ENCODE peak calls at places on chromosomes 1 and 21, in ten cellular contexts. U is kidney epithelial cell, N is heart left ventricle, X is AG04450, G is pancreas, C is esophagus squamous epithelium, Q is tibial artery, Y is tibial nerve, W is dorsolateral prefrontal cortex, F is breast epithelium. A is an unnamed sample.

GRCh38 chr1:162988869-162989268 is 80.3 kb upstream of the RGS4 start:
- DNase-seq in W (no peak), U (no peak), N (no peak), Y (no peak), G (no peak), F (no peak), X (no peak), C (no peak), Q (no peak), A (no peak)

GRCh38 chr1:31423418-31423947 is 10.5 kb downstream of the SERINC2 start:
- DNase-seq in F (no peak), X (no peak), N (no peak), Q (no peak), W (no peak), Y (no peak), C (no peak), U (no peak), G (no peak), A (no peak)

GRCh38 chr21:16865612-16866011 is 647.2 kb upstream of the CXADR start:
- DNase-seq in G (no peak), Q (no peak), Y (no peak), N (no peak), W (no peak), C (no peak), X (no peak), F (no peak), U (no peak), A (peak)

GRCh38 chr1:75616436-75617433 is 5.8 kb upstream of the SLC44A5 start:
- DNase-seq in Q (no peak), N (no peak), U (no peak), G (no peak), C (no peak), Y (no peak), X (no peak), W (no peak), F (no peak), A (peak)

GRCh38 chr1:38932496-38933014 is 9.1 kb downstream of the RHBDL2 start:
- DNase-seq in F (no peak), Y (no peak), U (no peak), Q (no peak), C (no peak), N (no peak), W (no peak), G (no peak), X (no peak), A (no peak)

GRCh38 chr1:73176902-73177301 is 894.6 kb upstream of the NEGR1 start:
- DNase-seq in G (no peak), X (no peak), N (no peak), F (no peak), Y (no peak), U (no peak), W (no peak), Q (no peak), C (no peak), A (no peak)

GRCh38 chr1:118504231-118504644 is 319.2 kb upstream of the SPAG17 start:
- DNase-seq in X (no peak), Q (no peak), G (no peak), Y (no peak), C (no peak), F (no peak), W (no peak), N (no peak), U (no peak), A (no peak)

GRCh38 chr1:29062157-29062942 is 61.4 kb downstream of the TMEM200B start:
- DNase-seq in Q (no peak), C (no peak), W (no peak), F (no peak), X (no peak), Y (no peak), N (no peak), U (no peak), G (no peak), A (no peak)

GRCh38 chr1:226048886-226049285 is 13.6 kb upstream of the H3-3A start:
- DNase-seq in U (no peak), G (no peak), Y (no peak), Q (no peak), N (no peak), W (no peak), X (no peak), F (no peak), C (no peak), A (no peak)

GRCh38 chr1:54859687-54860391 is 27.2 kb downstream of the DHCR24 start:
- DNase-seq in F (no peak), U (no peak), G (no peak), N (no peak), W (no peak), X (no peak), Y (no peak), Q (peak), C (no peak), A (peak)

GRCh38 chr1:170218261-170218660 is 72.5 kb downstream of the NTMT2 start:
- DNase-seq in W (no peak), G (no peak), Y (no peak), U (no peak), N (no peak), X (no peak), Q (no peak), F (no peak), C (no peak), A (peak)

GRCh38 chr1:219312967-219313366 is 139.3 kb downstream of the LYPLAL1 start:
- DNase-seq in U (peak), F (no peak), W (no peak), X (no peak), C (no peak), N (no peak), Q (no peak), Y (no peak), G (no peak), A (peak)

GRCh38 chr1:156894711-156895407 is 1.3 kb downstream of the PEAR1 start:
- DNase-seq in X (no peak), Q (peak), W (no peak), Y (peak), G (no peak), C (no peak), N (peak), F (no peak), U (no peak), A (peak)

GRCh38 chr1:207828485-207829158 is 76.8 kb downstream of the CD46 start:
- DNase-seq in N (peak), Q (peak), Y (peak), U (no peak), W (peak), X (peak), C (no peak), G (peak), F (peak), A (peak)

GRCh38 chr1:185440877-185441276 is 123.8 kb upstream of the IVNS1ABP start:
- DNase-seq in N (no peak), F (no peak), X (no peak), C (no peak), Q (no peak), U (peak), G (no peak), W (no peak), Y (no peak), A (peak)

GRCh38 chr1:32125313-32125712 is 17.5 kb downstream of the KPNA6 start:
- DNase-seq in U (no peak), N (no peak), G (no peak), X (no peak), W (no peak), Y (no peak), Q (no peak), C (no peak), F (no peak), A (no peak)

GRCh38 chr1:227793948-227794812 is 21.3 kb upstream of the PRSS38 start:
- DNase-seq in Y (peak), G (no peak), N (peak), X (peak), F (no peak), U (no peak), C (no peak), Q (no peak), W (no peak), A (peak)

GRCh38 chr21:45074048-45074817 is at the start of gene ADARB1:
- DNase-seq in Y (no peak), U (no peak), N (peak), X (no peak), Q (no peak), W (no peak), G (peak), C (no peak), F (peak), A (peak)

GRCh38 chr1:205226868-205227583 is 720 bp upstream of the TMCC2 start:
- DNase-seq in N (no peak), X (no peak), Q (no peak), G (no peak), U (no peak), Y (no peak), C (no peak), W (no peak), F (no peak), A (peak)

GRCh38 chr1:6106321-6106731 is 60.6 kb downstream of the KCNAB2 start:
- DNase-seq in Q (no peak), N (no peak), F (no peak), X (no peak), G (no peak), Y (no peak), U (no peak), C (no peak), W (no peak), A (no peak)

GRCh38 chr1:113507552-113508214 is 117.4 kb downstream of the MAGI3 start:
- DNase-seq in X (no peak), Y (no peak), F (no peak), C (no peak), G (no peak), U (no peak), Q (no peak), W (no peak), N (no peak), A (no peak)

GRCh38 chr21:45227735-45228134 is 60.0 kb downstream of the POFUT2 start:
- DNase-seq in F (no peak), G (no peak), C (no peak), N (no peak), U (no peak), Y (no peak), Q (no peak), X (no peak), W (no peak), A (no peak)

GRCh38 chr1:15033264-15033663 is 120.3 kb upstream of the TMEM51 start:
- DNase-seq in N (no peak), Y (no peak), C (no peak), X (peak), W (no peak), Q (no peak), F (no peak), G (no peak), U (no peak), A (peak)

GRCh38 chr1:162571696-162572095 is 10.2 kb downstream of the UAP1 start:
- DNase-seq in X (no peak), N (no peak), F (no peak), C (no peak), G (no peak), U (no peak), Q (no peak), Y (no peak), W (no peak), A (no peak)

GRCh38 chr1:230322967-230323547 is 103.1 kb downstream of the PGBD5 start:
- DNase-seq in Q (no peak), W (no peak), F (no peak), C (no peak), Y (no peak), X (no peak), U (no peak), N (no peak), G (no peak), A (no peak)

GRCh38 chr1:154768456-154769125 is 101.5 kb downstream of the KCNN3 start:
- DNase-seq in Y (no peak), G (no peak), N (peak), U (no peak), C (no peak), Q (no peak), W (no peak), X (no peak), F (no peak), A (peak)

GRCh38 chr21:21146587-21147373 is 148.6 kb downstream of the NCAM2 start:
- DNase-seq in N (no peak), Q (no peak), U (no peak), G (no peak), X (no peak), Y (no peak), F (no peak), C (no peak), W (no peak), A (no peak)

GRCh38 chr1:203153051-203153988 is 22.3 kb downstream of the MYBPH start:
- DNase-seq in F (no peak), G (no peak), N (no peak), U (no peak), C (no peak), X (no peak), Q (no peak), W (no peak), Y (no peak), A (no peak)

GRCh38 chr1:55259906-55260608 is 44.9 kb upstream of the USP24 start:
- DNase-seq in U (no peak), X (no peak), Q (no peak), F (no peak), G (no peak), C (no peak), W (no peak), Y (no peak), N (no peak), A (no peak)

GRCh38 chr1:232963366-232963765 is 13.0 kb downstream of the NTPCR start:
- DNase-seq in U (no peak), F (no peak), X (no peak), N (no peak), Y (no peak), C (no peak), Q (no peak), W (no peak), G (no peak), A (peak)

GRCh38 chr1:114771992-114772391 is 8.5 kb downstream of the SIKE1 start:
- DNase-seq in W (no peak), Y (no peak), C (no peak), N (no peak), F (no peak), U (no peak), X (no peak), G (no peak), Q (no peak), A (no peak)

GRCh38 chr1:64865105-64865757 is 101.1 kb downstream of the JAK1 start:
- DNase-seq in G (no peak), N (no peak), F (no peak), U (no peak), X (no peak), Y (no peak), Q (no peak), C (no peak), W (no peak), A (no peak)

GRCh38 chr1:64871256-64871655 is 95.1 kb downstream of the JAK1 start:
- DNase-seq in F (no peak), X (no peak), C (no peak), U (no peak), Q (no peak), Y (no peak), W (no peak), G (no peak), N (no peak), A (no peak)

GRCh38 chr1:64867266-64867665 is 99.1 kb downstream of the JAK1 start:
- DNase-seq in U (no peak), X (no peak), F (no peak), Y (no peak), W (no peak), Q (no peak), C (no peak), G (no peak), N (no peak), A (no peak)

GRCh38 chr1:64864018-64864945 is 102.1 kb downstream of the JAK1 start:
- DNase-seq in U (peak), Q (peak), G (no peak), C (peak), F (no peak), W (no peak), N (peak), X (no peak), Y (no peak), A (no peak)

GRCh38 chr1:64866689-64867088 is 99.7 kb downstream of the JAK1 start:
- DNase-seq in N (no peak), U (no peak), W (no peak), C (no peak), Q (no peak), Y (no peak), F (no peak), X (no peak), G (no peak), A (no peak)
- TF ChIP-seq CTCF in N (no peak), U (no peak), W (no peak), C (no peak), Q (no peak), Y (no peak), F (no peak), X (no peak), G (no peak), A (no peak)

GRCh38 chr1:77281491-77282186 is at the start of gene AK5:
- DNase-seq in W (peak), Q (no peak), F (no peak), X (no peak), C (no peak), U (no peak), G (peak), Y (no peak), N (peak), A (peak)
- H3K4me3 ChIP-seq in W (peak), Q (peak), F (peak), X (peak), C (peak), U (peak), G (peak), Y (peak), N (peak), A (peak)

DNA sequence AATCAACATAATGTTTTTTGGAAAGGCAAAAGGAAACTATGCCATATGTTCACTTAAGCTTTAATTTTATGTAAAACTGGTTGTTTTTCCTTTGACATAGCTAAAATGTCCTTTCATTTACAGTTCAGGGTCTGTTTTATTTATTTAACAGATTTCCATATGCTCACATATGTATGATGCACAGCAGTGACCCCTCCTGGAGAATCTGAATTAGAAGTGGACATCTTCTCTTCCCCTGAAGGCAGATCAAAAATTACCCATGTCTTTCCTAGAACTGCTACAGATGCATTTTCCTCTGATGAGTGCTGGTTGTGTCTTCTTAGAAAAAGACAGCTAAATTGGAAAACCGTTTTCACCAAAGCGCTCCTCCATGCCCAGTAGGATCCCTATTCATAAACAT is 143.6 kb upstream of the USH2A start:
- DNase-seq in G (no peak), U (no peak), Q (no peak), X (no peak), Y (no peak), C (no peak), W (no peak), F (no peak), N (no peak), A (peak)
- TF ChIP-seq CTCF in G (no peak), U (no peak), Q (no peak), X (peak), Y (no peak), C (no peak), W (no peak), F (no peak), N (no peak), A (peak)

GRCh38 chr1:37033355-37034291 is 692 bp downstream of the GRIK3 start:
- DNase-seq in U (no peak), W (no peak), X (no peak), F (no peak), N (no peak), Q (no peak), G (no peak), Y (no peak), C (no peak), A (no peak)
- H3K4me3 ChIP-seq in U (no peak), W (peak), X (no peak), F (no peak), N (peak), Q (no peak), G (no peak), Y (peak), C (peak), A (no peak)

GRCh38 chr21:17931080-17931479 is 111.9 kb upstream of the C21orf91 start:
- DNase-seq in Y (no peak), N (no peak), F (no peak), X (no peak), C (no peak), U (no peak), G (no peak), W (no peak), Q (no peak), A (no peak)
- TF ChIP-seq CTCF in Y (no peak), N (no peak), F (no peak), X (peak), C (no peak), U (peak), G (no peak), W (no peak), Q (no peak), A (peak)

DNA sequence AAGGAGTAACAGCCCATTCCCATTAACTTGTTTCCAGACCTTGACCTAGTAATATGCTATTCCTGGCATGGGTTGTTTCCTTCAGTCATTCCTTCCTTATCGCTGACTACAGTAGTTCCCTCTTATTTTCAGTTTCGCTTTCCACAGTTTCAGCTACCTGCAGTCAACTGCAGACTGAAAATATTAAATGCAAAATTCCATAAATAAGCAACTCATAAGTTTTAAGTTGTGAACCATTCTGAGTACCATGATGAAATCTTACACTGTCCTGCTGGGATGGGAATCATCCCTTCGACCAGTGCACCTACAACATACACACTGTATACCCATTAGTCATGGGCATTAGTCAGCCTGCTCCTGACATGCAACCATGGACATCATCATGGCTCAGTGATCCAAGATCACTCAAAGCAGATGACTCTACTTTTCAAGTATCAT is 66.7 kb downstream of the CCDC30 start:
- DNase-seq in F (no peak), N (no peak), G (no peak), C (no peak), X (no peak), U (peak), W (no peak), Q (no peak), Y (no peak), A (peak)
- H3K4me3 ChIP-seq in F (no peak), N (no peak), G (no peak), C (peak), X (no peak), U (no peak), W (no peak), Q (no peak), Y (no peak), A (no peak)

DNA sequence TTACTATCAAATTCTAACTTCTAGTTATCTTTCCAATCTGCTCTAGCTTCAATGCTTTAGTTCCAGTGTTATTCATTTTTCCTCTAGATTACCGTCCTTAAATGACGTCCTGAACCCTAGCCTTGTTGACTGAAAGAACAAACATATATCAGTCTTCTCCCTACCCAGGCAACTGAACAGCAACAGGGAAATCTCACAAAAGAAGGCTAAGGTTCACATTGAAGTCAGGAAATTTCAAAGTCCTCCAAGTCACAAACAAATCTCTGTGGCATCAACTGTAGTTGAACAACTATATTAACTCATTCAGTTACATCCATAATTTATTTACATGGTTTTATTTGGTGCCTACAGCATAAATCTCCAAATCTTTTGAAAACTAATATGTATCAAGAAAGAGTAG is 19.5 kb downstream of the FOXJ3 start:
- DNase-seq in U (no peak), Q (no peak), W (no peak), N (no peak), C (no peak), G (no peak), F (no peak), X (no peak), Y (no peak), A (no peak)
- TF ChIP-seq CTCF in U (no peak), Q (no peak), W (no peak), N (no peak), C (no peak), G (no peak), F (no peak), X (no peak), Y (no peak), A (no peak)

DNA sequence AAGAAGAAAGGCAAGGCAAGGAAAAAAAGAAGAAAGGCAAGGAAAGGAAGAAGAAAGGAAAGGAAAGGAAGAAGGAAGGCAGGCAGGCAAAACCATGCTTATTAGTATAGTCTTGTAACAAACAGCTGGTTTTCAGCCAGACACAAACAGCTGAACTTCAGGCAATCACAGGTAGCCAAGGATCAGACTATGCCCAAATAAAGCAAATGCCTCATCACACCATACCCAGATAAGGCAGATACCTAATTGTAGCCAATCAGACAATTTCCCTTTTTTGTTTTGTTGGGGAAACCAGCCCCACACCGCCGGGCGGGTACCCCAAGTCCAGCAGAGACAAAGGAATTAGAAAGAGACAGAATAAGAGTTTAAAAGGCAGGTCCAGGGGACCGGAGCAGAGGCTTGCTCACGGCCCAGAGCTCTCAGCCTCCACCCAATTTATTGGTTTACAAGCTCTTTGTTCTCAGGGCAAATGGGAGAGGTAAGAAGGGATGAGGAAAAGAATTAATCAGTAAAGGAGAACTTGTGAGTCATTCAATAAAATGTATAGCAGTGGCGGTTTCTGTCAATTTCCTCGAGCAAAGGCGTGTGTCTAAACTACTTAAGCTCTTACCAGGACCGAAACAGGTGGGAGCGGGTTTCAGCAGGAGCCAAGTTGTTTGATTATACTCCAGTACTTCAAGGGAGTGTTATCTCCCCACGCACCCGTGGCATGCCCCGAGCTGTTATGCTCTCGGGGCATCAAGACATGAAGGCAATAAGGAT is 886.8 kb downstream of the KCNT2 start:
- DNase-seq in Y (no peak), F (no peak), G (no peak), N (no peak), X (no peak), W (no peak), U (no peak), C (no peak), Q (no peak), A (no peak)
- H3K4me3 ChIP-seq in Y (no peak), F (no peak), G (no peak), N (no peak), X (no peak), W (no peak), U (no peak), C (peak), Q (no peak), A (no peak)